ENCODE peak calls at places on chromosomes 3 and 15, in four cellular contexts. V is left ventricle myocardium inferior; C is CD4-positive, alpha-beta T cell; G is CD8-positive, alpha-beta T cell. S is an unnamed sample.

GRCh38 chr15:74978503-74978902 is 16.9 kb upstream of the SCAMP5 start:
- DNase-seq in V (no peak), C (no peak), G (peak; percentile 34), S (no peak)

GRCh38 chr3:72448375-72448823 is 399.8 kb downstream of the SHQ1 start:
- DNase-seq in V (no peak), C (no peak), G (no peak), S (no peak)

GRCh38 chr3:66692751-66693140 is 191.9 kb upstream of the LRIG1 start:
- DNase-seq in V (no peak), C (no peak), G (no peak), S (no peak)

GRCh38 chr3:23830869-23831484 is 25.2 kb downstream of the UBE2E1 start:
- DNase-seq in V (no peak), C (no peak), G (no peak), S (no peak)

GRCh38 chr3:126476166-126476975 is 680 bp upstream of the ZXDC start:
- DNase-seq in V (no peak), C (no peak), G (no peak), S (peak; percentile 78)

GRCh38 chr15:69595009-69595825 is 142.6 kb downstream of the RPLP1 start:
- DNase-seq in V (peak; percentile 80), C (no peak), G (no peak), S (no peak)

GRCh38 chr3:95715137-95715536 is 1099.3 kb upstream of the EPHA6 start:
- DNase-seq in V (no peak), C (no peak), G (no peak), S (no peak)

GRCh38 chr3:55434789-55435188 is 52.3 kb downstream of the WNT5A start:
- DNase-seq in V (no peak), C (no peak), G (no peak), S (no peak)

GRCh38 chr3:119294889-119295769 is 946 bp downstream of the ARHGAP31 start:
- DNase-seq in V (peak; percentile 45), C (peak; percentile 46), G (peak; percentile 34), S (no peak)

GRCh38 chr3:71066356-71066755 is 517.2 kb downstream of the FOXP1 start:
- DNase-seq in V (no peak), C (no peak), G (no peak), S (no peak)

GRCh38 chr15:25238126-25238525 is 200.7 kb downstream of the UBE3A start:
- DNase-seq in V (peak; percentile 9), C (no peak), G (no peak), S (no peak)

GRCh38 chr3:13045904-13046568 is 27.2 kb downstream of the IQSEC1 start:
- DNase-seq in V (no peak), C (no peak), G (no peak), S (no peak)

GRCh38 chr3:35617370-35617769 is 22.0 kb upstream of the ARPP21 start:
- DNase-seq in V (no peak), C (no peak), G (no peak), S (no peak)

DNA sequence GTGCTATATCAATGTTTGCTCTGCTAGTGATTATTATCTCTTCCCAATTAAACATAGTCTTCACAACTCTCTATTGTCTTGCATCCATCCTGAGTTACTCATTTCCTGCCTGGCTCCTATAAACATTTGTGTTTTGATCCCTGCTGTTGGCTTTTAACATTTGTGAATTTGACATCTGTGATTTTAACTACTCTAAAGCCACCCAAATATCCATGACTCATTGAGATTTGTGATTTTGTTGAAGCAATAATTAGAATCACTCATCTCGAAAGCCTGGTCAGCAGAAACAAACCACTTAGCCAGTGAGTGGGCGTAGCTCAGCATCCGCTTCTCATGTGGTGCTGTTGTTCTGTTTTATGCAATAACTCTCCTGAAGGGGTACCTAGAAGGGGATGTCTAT is 174.3 kb upstream of the ZBTB20 start:
- DNase-seq in V (no peak), C (no peak), G (no peak), S (no peak)
- TF ChIP-seq CTCF in V (no peak), C (no peak), G (no peak), S (no peak)

DNA sequence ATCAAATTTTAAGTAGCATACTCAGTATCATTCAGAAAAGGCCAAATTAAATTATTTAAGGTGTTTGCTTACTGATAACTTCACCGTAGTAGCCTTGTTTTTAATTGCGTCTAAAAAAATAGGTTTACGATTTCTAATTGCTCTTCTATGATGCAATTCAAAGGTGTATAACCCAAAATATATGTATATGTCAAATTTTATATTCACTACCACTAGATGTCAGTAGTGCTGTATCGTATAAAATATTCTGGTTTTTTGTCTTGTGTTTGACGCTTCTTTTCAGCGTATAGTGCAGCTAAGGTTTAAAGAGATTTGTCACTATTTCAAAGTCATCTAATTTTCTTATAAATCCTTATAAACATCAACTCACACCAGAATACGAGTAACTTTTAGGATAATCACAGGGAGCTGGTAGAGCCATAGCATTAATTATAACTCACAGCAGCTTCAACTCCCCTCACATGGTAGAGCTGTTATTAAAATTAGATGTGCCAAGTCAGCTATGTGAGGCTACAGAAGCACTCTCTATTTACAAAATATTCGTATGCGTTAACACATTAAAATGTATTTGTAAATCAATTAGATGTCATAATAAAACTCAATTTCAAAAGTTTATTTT is 3.5 kb downstream of the PFN2 start:
- DNase-seq in V (no peak), C (no peak), G (no peak), S (no peak)
- TF ChIP-seq CTCF in V (peak; percentile 71), C (peak; percentile 73), G (peak; percentile 78), S (peak; percentile 61)

GRCh38 chr3:186783070-186783730 is at the start of gene EIF4A2:
- DNase-seq in V (peak; percentile 91), C (peak; percentile 84), G (peak; percentile 84), S (peak; percentile 48)
- TF ChIP-seq CTCF in V (no peak), C (no peak), G (no peak), S (no peak)

GRCh38 chr3:190514163-190515153 is 573 bp downstream of the IL1RAP start:
- DNase-seq in V (peak; percentile 37), C (no peak), G (peak; percentile 17), S (no peak)
- TF ChIP-seq CTCF in V (no peak), C (no peak), G (peak; percentile 1), S (no peak)

DNA sequence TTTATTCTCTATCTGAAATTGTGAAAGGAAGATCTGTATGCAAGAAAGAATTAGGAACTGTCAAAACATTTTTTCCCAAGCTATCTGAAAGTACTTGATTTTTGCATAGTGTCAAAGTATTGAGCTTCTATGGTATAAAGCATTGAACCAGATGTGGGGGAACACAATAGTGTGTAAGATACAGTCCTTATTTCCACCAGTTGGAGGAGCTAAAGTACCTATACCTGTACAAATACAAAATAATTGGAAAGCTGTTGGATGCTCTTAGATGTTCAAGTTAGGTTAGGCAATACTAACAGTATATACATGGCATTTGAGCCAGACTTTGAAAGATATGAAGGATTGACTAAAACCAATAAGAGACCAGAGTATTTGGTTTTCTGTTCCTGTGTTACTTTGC is 148.4 kb downstream of the B3GALNT1 start:
- DNase-seq in V (no peak), C (no peak), G (no peak), S (no peak)
- TF ChIP-seq CTCF in V (peak; percentile 43), C (no peak), G (no peak), S (peak; percentile 18)

DNA sequence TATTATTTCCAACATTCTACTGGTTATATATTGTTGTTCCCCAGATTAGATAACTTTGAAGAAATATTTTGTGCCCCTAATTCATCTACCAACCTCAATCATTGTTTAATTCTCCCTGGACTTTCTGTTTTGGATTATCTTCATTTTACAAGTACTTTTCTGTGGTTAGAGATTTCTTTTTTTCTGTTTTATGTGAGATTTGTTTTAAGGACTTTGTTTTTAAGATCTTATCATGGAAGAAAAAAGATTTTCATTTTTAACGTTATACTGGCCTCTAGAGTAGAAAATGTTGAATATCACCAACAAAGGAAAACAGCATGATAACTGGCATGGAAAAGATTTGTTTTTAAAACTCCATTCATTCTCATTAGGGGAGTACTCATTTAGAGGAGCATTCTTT is 210.9 kb upstream of the KCNMB2 start:
- DNase-seq in V (no peak), C (no peak), G (no peak), S (no peak)
- TF ChIP-seq CTCF in V (peak; percentile 58), C (no peak), G (peak; percentile 35), S (peak; percentile 52)

GRCh38 chr15:33201376-33202189 is 7.1 kb upstream of the FMN1 start:
- DNase-seq in V (no peak), C (peak; percentile 14), G (peak; percentile 25), S (no peak)
- TF ChIP-seq CTCF in V (no peak), C (peak; percentile 31), G (no peak), S (no peak)

DNA sequence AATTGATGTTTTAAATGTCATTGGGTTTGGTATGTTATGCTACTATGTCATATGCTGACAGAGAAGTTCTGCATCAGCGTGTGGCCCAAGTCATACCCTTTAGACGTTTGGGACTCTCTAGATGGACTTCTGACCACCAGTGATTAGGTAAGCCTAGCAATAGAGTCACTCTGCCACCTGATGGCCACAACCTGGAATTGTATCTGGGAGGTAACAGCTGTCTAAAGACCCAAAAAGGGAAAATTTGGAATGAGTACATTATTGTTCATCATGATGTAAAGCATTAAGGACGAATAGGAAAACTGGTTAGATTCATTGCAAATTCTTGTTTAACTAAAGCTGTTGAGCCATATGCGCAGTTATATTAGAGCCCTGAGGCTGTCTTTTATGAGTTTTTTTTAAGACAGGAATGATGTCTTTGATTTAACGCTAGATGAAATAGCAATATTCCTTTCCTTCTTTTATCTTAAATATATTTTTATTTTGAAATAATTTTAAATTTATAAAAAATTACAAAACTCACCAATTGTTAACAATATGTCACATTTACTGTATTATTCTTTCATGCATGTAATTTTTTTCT is 63.6 kb downstream of the FAM81A start:
- DNase-seq in V (no peak), C (no peak), G (no peak), S (no peak)
- TF ChIP-seq CTCF in V (peak; percentile 70), C (no peak), G (no peak), S (peak; percentile 59)

DNA sequence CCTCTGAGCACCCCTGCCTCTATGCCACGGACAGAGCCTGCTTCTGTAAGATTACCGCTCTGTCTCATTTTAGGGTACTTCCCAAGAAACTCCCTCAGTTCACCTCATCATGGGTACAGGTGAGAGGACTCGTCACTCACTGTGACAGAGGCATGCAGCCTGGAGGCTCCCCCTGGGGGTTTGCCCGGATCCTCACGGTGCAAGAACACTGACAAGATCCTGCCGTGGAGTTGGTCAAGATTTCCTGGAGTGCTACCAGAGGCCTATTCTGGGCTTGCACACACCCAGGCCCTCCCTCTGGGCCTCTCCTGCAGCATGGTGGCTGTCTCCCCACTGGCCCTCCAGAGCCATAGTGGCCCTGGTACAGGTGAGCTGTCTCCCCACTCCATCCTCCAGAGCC is 103.1 kb upstream of the TNIK start:
- DNase-seq in V (peak; percentile 18), C (no peak), G (no peak), S (no peak)
- TF ChIP-seq CTCF in V (no peak), C (no peak), G (no peak), S (no peak)

GRCh38 chr3:152960684-152961083 is 125.8 kb downstream of the P2RY1 start:
- DNase-seq in V (no peak), C (no peak), G (no peak), S (no peak)

GRCh38 chr3:152964901-152965609 is 130.1 kb downstream of the P2RY1 start:
- DNase-seq in V (no peak), C (no peak), G (no peak), S (no peak)

GRCh38 chr3:152957488-152957887 is 122.6 kb downstream of the P2RY1 start:
- DNase-seq in V (no peak), C (no peak), G (no peak), S (no peak)

DNA sequence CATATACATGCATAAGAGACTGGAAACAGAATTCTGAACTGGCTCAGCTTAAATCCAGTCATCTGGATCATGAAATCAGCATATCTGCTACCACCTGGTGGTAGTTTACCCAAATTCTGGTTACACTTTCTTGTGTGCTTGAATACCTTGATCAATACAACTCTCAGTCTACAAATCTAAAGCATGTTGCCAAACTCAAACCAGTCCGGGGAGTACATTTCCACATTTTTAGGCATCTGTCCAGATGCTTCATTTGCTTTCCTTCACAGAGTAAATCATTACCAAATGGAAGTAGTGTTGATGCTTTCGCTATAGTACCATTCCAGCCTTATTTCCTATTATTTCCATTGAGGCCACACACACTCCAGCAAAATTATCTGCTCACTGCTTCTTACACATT is 126.4 kb downstream of the P2RY1 start:
- DNase-seq in V (no peak), C (no peak), G (no peak), S (no peak)
- TF ChIP-seq CTCF in V (peak; percentile 54), C (no peak), G (no peak), S (peak; percentile 42)